ENCODE peak calls at places on chromosomes 1 and 21, in nine cellular contexts. One of them, this sample, is unnamed.

GRCh38 chr1:182872881-182873280 is 33.7 kb downstream of the DHX9 start:
- DNase-seq in NB4: no peak
- DNase-seq in fibroblast of lung: no peak
- DNase-seq in colonic mucosa: no peak
- DNase-seq in mucosa of descending colon: no peak
- DNase-seq in thoracic aorta: no peak
- DNase-seq in mammary epithelial cell: no peak
- DNase-seq in OCI-LY7: no peak
- DNase-seq in pancreas: no peak
- DNase-seq in this sample: no peak

GRCh38 chr21:25254491-25255174 is 352.6 kb downstream of the MRPL39 start:
- DNase-seq in NB4: no peak
- DNase-seq in fibroblast of lung: no peak
- DNase-seq in colonic mucosa: no peak
- DNase-seq in mucosa of descending colon: no peak
- DNase-seq in thoracic aorta: no peak
- DNase-seq in mammary epithelial cell: no peak
- DNase-seq in OCI-LY7: no peak
- DNase-seq in pancreas: no peak
- DNase-seq in this sample: no peak

GRCh38 chr1:62194651-62195282 is at the start of gene L1TD1:
- DNase-seq in NB4: no peak
- DNase-seq in fibroblast of lung: no peak
- DNase-seq in colonic mucosa: peak; percentile 73
- DNase-seq in mucosa of descending colon: peak; percentile 75
- DNase-seq in thoracic aorta: no peak
- DNase-seq in mammary epithelial cell: no peak
- DNase-seq in OCI-LY7: no peak
- DNase-seq in pancreas: no peak
- DNase-seq in this sample: no peak

GRCh38 chr21:37074195-37074510 is 1.1 kb downstream of the TTC3 start:
- DNase-seq in NB4: peak; percentile 43
- DNase-seq in fibroblast of lung: no peak
- DNase-seq in colonic mucosa: peak; percentile 49
- DNase-seq in mucosa of descending colon: no peak
- DNase-seq in thoracic aorta: no peak
- DNase-seq in mammary epithelial cell: peak; percentile 23
- DNase-seq in OCI-LY7: no peak
- DNase-seq in pancreas: no peak
- DNase-seq in this sample: no peak

GRCh38 chr1:157193219-157193618 is 55.0 kb upstream of the ETV3 start:
- DNase-seq in NB4: no peak
- DNase-seq in fibroblast of lung: no peak
- DNase-seq in colonic mucosa: no peak
- DNase-seq in mucosa of descending colon: no peak
- DNase-seq in thoracic aorta: no peak
- DNase-seq in mammary epithelial cell: no peak
- DNase-seq in OCI-LY7: no peak
- DNase-seq in pancreas: no peak
- DNase-seq in this sample: no peak

GRCh38 chr1:183205196-183205781 is 19.2 kb downstream of the LAMC2 start:
- DNase-seq in NB4: no peak
- DNase-seq in fibroblast of lung: peak; percentile 46
- DNase-seq in colonic mucosa: no peak
- DNase-seq in mucosa of descending colon: no peak
- DNase-seq in thoracic aorta: no peak
- DNase-seq in mammary epithelial cell: no peak
- DNase-seq in OCI-LY7: no peak
- DNase-seq in pancreas: no peak
- DNase-seq in this sample: no peak

GRCh38 chr1:33918368-33918767 is 54.5 kb downstream of the HMGB4 start:
- DNase-seq in NB4: peak; percentile 2
- DNase-seq in fibroblast of lung: peak; percentile 76
- DNase-seq in colonic mucosa: no peak
- DNase-seq in mucosa of descending colon: no peak
- DNase-seq in thoracic aorta: no peak
- DNase-seq in mammary epithelial cell: no peak
- DNase-seq in OCI-LY7: no peak
- DNase-seq in pancreas: no peak
- DNase-seq in this sample: no peak

GRCh38 chr1:207805841-207806421 is 54.1 kb downstream of the CD46 start:
- DNase-seq in NB4: no peak
- DNase-seq in fibroblast of lung: peak; percentile 96
- DNase-seq in colonic mucosa: no peak
- DNase-seq in mucosa of descending colon: no peak
- DNase-seq in thoracic aorta: no peak
- DNase-seq in mammary epithelial cell: peak; percentile 91
- DNase-seq in OCI-LY7: no peak
- DNase-seq in pancreas: peak; percentile 77
- DNase-seq in this sample: no peak

GRCh38 chr1:113048064-113048463 is 24.9 kb upstream of the LRIG2 start:
- DNase-seq in NB4: no peak
- DNase-seq in fibroblast of lung: no peak
- DNase-seq in colonic mucosa: peak; percentile 49
- DNase-seq in mucosa of descending colon: peak; percentile 58
- DNase-seq in thoracic aorta: no peak
- DNase-seq in mammary epithelial cell: no peak
- DNase-seq in OCI-LY7: no peak
- DNase-seq in pancreas: no peak
- DNase-seq in this sample: no peak

GRCh38 chr1:95023399-95024050 is 49.2 kb downstream of the ALG14 start:
- DNase-seq in NB4: no peak
- DNase-seq in fibroblast of lung: peak; percentile 98
- DNase-seq in colonic mucosa: no peak
- DNase-seq in mucosa of descending colon: no peak
- DNase-seq in thoracic aorta: no peak
- DNase-seq in mammary epithelial cell: peak; percentile 60
- DNase-seq in OCI-LY7: no peak
- DNase-seq in pancreas: no peak
- DNase-seq in this sample: no peak

DNA sequence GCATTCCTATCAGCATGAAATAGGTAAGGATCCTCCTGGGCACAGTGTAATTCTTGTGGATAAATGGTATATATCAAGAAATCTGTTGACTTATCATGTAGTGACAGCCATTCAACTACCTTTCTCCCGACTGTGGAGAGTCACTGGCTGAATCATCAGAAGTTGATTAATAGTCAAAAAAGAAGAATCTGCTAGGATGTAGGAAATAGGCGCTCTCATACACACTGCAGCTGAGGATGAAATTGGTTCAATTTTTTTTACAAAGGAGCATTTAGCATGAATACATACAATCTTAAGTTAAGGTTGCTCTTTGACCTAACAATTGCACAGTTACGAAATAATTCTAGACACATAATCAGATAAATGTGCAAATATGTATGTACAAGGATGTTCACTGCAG is 486.8 kb downstream of the ADGRL2 start:
- DNase-seq in NB4: no peak
- DNase-seq in fibroblast of lung: no peak
- DNase-seq in colonic mucosa: no peak
- DNase-seq in mucosa of descending colon: no peak
- DNase-seq in thoracic aorta: no peak
- DNase-seq in mammary epithelial cell: no peak
- DNase-seq in OCI-LY7: no peak
- DNase-seq in pancreas: no peak
- DNase-seq in this sample: no peak
- TF ChIP-seq CTCF in NB4: no peak
- TF ChIP-seq CTCF in fibroblast of lung: no peak
- TF ChIP-seq CTCF in colonic mucosa: no peak
- TF ChIP-seq CTCF in mucosa of descending colon: no peak
- TF ChIP-seq CTCF in thoracic aorta: no peak
- TF ChIP-seq CTCF in mammary epithelial cell: no peak
- TF ChIP-seq CTCF in OCI-LY7: no peak
- TF ChIP-seq CTCF in pancreas: no peak
- TF ChIP-seq CTCF in this sample: no peak

GRCh38 chr1:229953736-229954326 is 113.2 kb upstream of the GALNT2 start:
- DNase-seq in NB4: no peak
- DNase-seq in fibroblast of lung: no peak
- DNase-seq in colonic mucosa: no peak
- DNase-seq in mucosa of descending colon: no peak
- DNase-seq in thoracic aorta: no peak
- DNase-seq in mammary epithelial cell: no peak
- DNase-seq in OCI-LY7: no peak
- DNase-seq in pancreas: no peak
- DNase-seq in this sample: no peak

GRCh38 chr1:229950908-229951307 is 116.1 kb upstream of the GALNT2 start:
- DNase-seq in NB4: no peak
- DNase-seq in fibroblast of lung: no peak
- DNase-seq in colonic mucosa: no peak
- DNase-seq in mucosa of descending colon: no peak
- DNase-seq in thoracic aorta: no peak
- DNase-seq in mammary epithelial cell: no peak
- DNase-seq in OCI-LY7: no peak
- DNase-seq in pancreas: no peak
- DNase-seq in this sample: no peak

GRCh38 chr1:229950020-229950419 is 117.0 kb upstream of the GALNT2 start:
- DNase-seq in NB4: no peak
- DNase-seq in fibroblast of lung: no peak
- DNase-seq in colonic mucosa: no peak
- DNase-seq in mucosa of descending colon: no peak
- DNase-seq in thoracic aorta: no peak
- DNase-seq in mammary epithelial cell: no peak
- DNase-seq in OCI-LY7: no peak
- DNase-seq in pancreas: no peak
- DNase-seq in this sample: no peak

GRCh38 chr1:229952670-229953520 is 114.1 kb upstream of the GALNT2 start:
- DNase-seq in NB4: no peak
- DNase-seq in fibroblast of lung: peak; percentile 40
- DNase-seq in colonic mucosa: no peak
- DNase-seq in mucosa of descending colon: no peak
- DNase-seq in thoracic aorta: no peak
- DNase-seq in mammary epithelial cell: peak; percentile 69
- DNase-seq in OCI-LY7: no peak
- DNase-seq in pancreas: no peak
- DNase-seq in this sample: no peak

DNA sequence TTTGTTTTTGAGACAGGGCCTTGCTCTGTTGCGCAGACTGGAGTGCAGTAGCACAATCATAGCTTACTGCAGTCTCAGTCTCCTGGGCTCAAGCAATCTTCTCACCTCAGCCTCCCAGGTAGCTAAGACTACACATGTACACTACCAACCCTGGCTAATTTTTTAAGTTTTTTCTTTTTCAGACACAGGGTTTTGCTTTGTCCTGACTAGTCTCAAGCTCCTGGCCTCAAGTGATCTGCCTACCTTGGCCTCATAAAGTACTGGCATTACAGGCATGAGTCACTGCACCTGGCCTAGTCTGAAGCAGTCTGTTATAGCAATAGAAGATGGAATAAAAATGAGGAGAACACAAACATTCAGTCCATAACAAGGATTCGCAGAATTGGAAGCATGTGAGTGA is 114.9 kb upstream of the GALNT2 start:
- DNase-seq in NB4: no peak
- DNase-seq in fibroblast of lung: no peak
- DNase-seq in colonic mucosa: no peak
- DNase-seq in mucosa of descending colon: no peak
- DNase-seq in thoracic aorta: no peak
- DNase-seq in mammary epithelial cell: peak; percentile 83
- DNase-seq in OCI-LY7: no peak
- DNase-seq in pancreas: no peak
- DNase-seq in this sample: no peak
- H3K4me3 ChIP-seq in NB4: no peak overlapping the region
- H3K4me3 ChIP-seq in fibroblast of lung: no peak overlapping the region
- H3K4me3 ChIP-seq in colonic mucosa: no peak overlapping the region
- H3K4me3 ChIP-seq in mucosa of descending colon: no peak overlapping the region
- H3K4me3 ChIP-seq in thoracic aorta: no peak overlapping the region
- H3K4me3 ChIP-seq in mammary epithelial cell: no peak overlapping the region
- H3K4me3 ChIP-seq in OCI-LY7: no peak overlapping the region
- H3K4me3 ChIP-seq in pancreas: no peak overlapping the region
- H3K4me3 ChIP-seq in this sample: no peak overlapping the region

GRCh38 chr21:45989355-45990048 is 7.9 kb downstream of the COL6A1 start:
- DNase-seq in NB4: no peak
- DNase-seq in fibroblast of lung: no peak
- DNase-seq in colonic mucosa: no peak
- DNase-seq in mucosa of descending colon: peak; percentile 12
- DNase-seq in thoracic aorta: peak; percentile 1
- DNase-seq in mammary epithelial cell: no peak
- DNase-seq in OCI-LY7: no peak
- DNase-seq in pancreas: peak; percentile 1
- DNase-seq in this sample: no peak

GRCh38 chr21:45988366-45989347 is 7.1 kb downstream of the COL6A1 start:
- DNase-seq in NB4: no peak
- DNase-seq in fibroblast of lung: no peak
- DNase-seq in colonic mucosa: no peak
- DNase-seq in mucosa of descending colon: peak; percentile 16
- DNase-seq in thoracic aorta: peak; percentile 0
- DNase-seq in mammary epithelial cell: no peak
- DNase-seq in OCI-LY7: no peak
- DNase-seq in pancreas: no peak
- DNase-seq in this sample: no peak

GRCh38 chr21:45986316-45987051 is 4.9 kb downstream of the COL6A1 start:
- DNase-seq in NB4: no peak
- DNase-seq in fibroblast of lung: no peak
- DNase-seq in colonic mucosa: no peak
- DNase-seq in mucosa of descending colon: peak; percentile 23
- DNase-seq in thoracic aorta: no peak
- DNase-seq in mammary epithelial cell: no peak
- DNase-seq in OCI-LY7: no peak
- DNase-seq in pancreas: no peak
- DNase-seq in this sample: no peak

GRCh38 chr21:45985471-45986315 is 4.1 kb downstream of the COL6A1 start:
- DNase-seq in NB4: no peak
- DNase-seq in fibroblast of lung: no peak
- DNase-seq in colonic mucosa: no peak
- DNase-seq in mucosa of descending colon: peak; percentile 14
- DNase-seq in thoracic aorta: peak; percentile 1
- DNase-seq in mammary epithelial cell: no peak
- DNase-seq in OCI-LY7: no peak
- DNase-seq in pancreas: no peak
- DNase-seq in this sample: no peak

DNA sequence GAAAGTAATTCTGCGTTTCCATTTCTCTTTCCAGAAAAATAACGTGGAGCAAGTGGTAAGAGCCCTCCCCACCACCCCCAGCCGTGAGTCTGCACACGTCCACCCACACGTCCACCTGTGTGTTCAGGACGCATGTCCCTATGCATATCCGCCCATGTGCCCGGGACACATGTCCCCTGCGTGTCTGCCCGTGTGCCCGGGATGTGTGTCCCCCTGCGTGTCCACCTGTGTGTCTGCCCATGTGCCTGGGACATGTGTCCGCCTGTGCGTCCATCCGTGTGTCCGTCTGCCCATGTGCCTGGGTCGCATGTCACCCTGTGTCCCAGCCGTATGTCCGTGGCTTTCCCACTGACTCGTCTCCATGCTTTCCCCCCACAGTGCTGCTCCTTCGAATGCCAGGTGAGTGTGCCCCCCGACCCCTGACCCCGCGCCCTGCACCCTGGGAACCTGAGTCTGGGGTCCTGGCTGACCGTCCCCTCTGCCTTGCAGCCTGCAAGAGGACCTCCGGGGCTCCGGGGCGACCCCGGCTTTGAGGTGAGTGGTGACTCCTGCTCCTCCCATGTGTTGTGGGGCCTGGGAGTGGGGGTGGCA is 5.6 kb downstream of the COL6A1 start:
- DNase-seq in NB4: no peak
- DNase-seq in fibroblast of lung: no peak
- DNase-seq in colonic mucosa: no peak
- DNase-seq in mucosa of descending colon: peak; percentile 12
- DNase-seq in thoracic aorta: no peak
- DNase-seq in mammary epithelial cell: no peak
- DNase-seq in OCI-LY7: no peak
- DNase-seq in pancreas: no peak
- DNase-seq in this sample: no peak
- TF ChIP-seq CTCF in NB4: no peak
- TF ChIP-seq CTCF in fibroblast of lung: no peak
- TF ChIP-seq CTCF in colonic mucosa: no peak
- TF ChIP-seq CTCF in mucosa of descending colon: no peak
- TF ChIP-seq CTCF in thoracic aorta: no peak
- TF ChIP-seq CTCF in mammary epithelial cell: no peak
- TF ChIP-seq CTCF in OCI-LY7: no peak
- TF ChIP-seq CTCF in pancreas: no peak
- TF ChIP-seq CTCF in this sample: no peak

GRCh38 chr1:179318501-179318900 is 24.9 kb downstream of the SOAT1 start:
- DNase-seq in NB4: peak; percentile 14
- DNase-seq in fibroblast of lung: no peak
- DNase-seq in colonic mucosa: no peak
- DNase-seq in mucosa of descending colon: no peak
- DNase-seq in thoracic aorta: no peak
- DNase-seq in mammary epithelial cell: no peak
- DNase-seq in OCI-LY7: peak; percentile 49
- DNase-seq in pancreas: no peak
- DNase-seq in this sample: no peak
- H3K4me3 ChIP-seq in NB4: no peak overlapping the region
- H3K4me3 ChIP-seq in fibroblast of lung: no peak overlapping the region
- H3K4me3 ChIP-seq in colonic mucosa: no peak overlapping the region
- H3K4me3 ChIP-seq in mucosa of descending colon: no peak overlapping the region
- H3K4me3 ChIP-seq in thoracic aorta: no peak overlapping the region
- H3K4me3 ChIP-seq in mammary epithelial cell: no peak overlapping the region
- H3K4me3 ChIP-seq in OCI-LY7: peak overlapping the region; percentile 4
- H3K4me3 ChIP-seq in pancreas: no peak overlapping the region
- H3K4me3 ChIP-seq in this sample: no peak overlapping the region

This sample was measured in GM12864.